ENCODE peak calls at places on chromosome 13, in five cellular contexts. One of them, this sample, is unnamed.
A peak's percentile ranks its signal among the peaks of the same experiment; 100 is the strongest.

GRCh38 chr13:44971656-44972595 is 17.3 kb downstream of the NUFIP1 start:
- DNase-seq in A549: no peak
- DNase-seq in stimulated activated CD4-positive, alpha-beta T cell treated with anti-CD3 and anti-CD28 coated beads, Interleukin-12 subunit alpha, Interleukin-12 subunit beta, amount 100 ng/mL, for 48 hours: no peak
- DNase-seq in cardiac muscle cell: no peak
- DNase-seq in ovary: no peak
- DNase-seq in this sample: no peak

GRCh38 chr13:108964601-108965000 is 335.2 kb downstream of the MYO16 start:
- DNase-seq in A549: no peak
- DNase-seq in cardiac muscle cell: no peak
- DNase-seq in ovary: no peak
- DNase-seq in stimulated activated CD4-positive, alpha-beta T cell treated with anti-CD3 and anti-CD28 coated beads, Interleukin-12 subunit alpha, Interleukin-12 subunit beta, amount 100 ng/mL, for 48 hours: no peak
- DNase-seq in this sample: no peak

GRCh38 chr13:72431981-72432617 is 295.3 kb downstream of the MZT1 start:
- DNase-seq in A549: no peak
- DNase-seq in ovary: no peak
- DNase-seq in cardiac muscle cell: no peak
- DNase-seq in stimulated activated CD4-positive, alpha-beta T cell treated with anti-CD3 and anti-CD28 coated beads, Interleukin-12 subunit alpha, Interleukin-12 subunit beta, amount 100 ng/mL, for 48 hours: no peak
- DNase-seq in this sample: no peak

GRCh38 chr13:33033361-33033812 is 17.2 kb downstream of the KL start:
- DNase-seq in ovary: no peak
- DNase-seq in A549: no peak
- DNase-seq in stimulated activated CD4-positive, alpha-beta T cell treated with anti-CD3 and anti-CD28 coated beads, Interleukin-12 subunit alpha, Interleukin-12 subunit beta, amount 100 ng/mL, for 48 hours: no peak
- DNase-seq in cardiac muscle cell: no peak
- DNase-seq in this sample: peak; percentile 68

GRCh38 chr13:101190337-101190736 is 226.0 kb downstream of the NALCN start:
- DNase-seq in cardiac muscle cell: peak; percentile 5
- DNase-seq in A549: no peak
- DNase-seq in stimulated activated CD4-positive, alpha-beta T cell treated with anti-CD3 and anti-CD28 coated beads, Interleukin-12 subunit alpha, Interleukin-12 subunit beta, amount 100 ng/mL, for 48 hours: no peak
- DNase-seq in ovary: no peak
- DNase-seq in this sample: no peak

GRCh38 chr13:42239644-42240043 is 32.3 kb upstream of the AKAP11 start:
- DNase-seq in cardiac muscle cell: no peak
- DNase-seq in A549: peak; percentile 12
- DNase-seq in ovary: no peak
- DNase-seq in stimulated activated CD4-positive, alpha-beta T cell treated with anti-CD3 and anti-CD28 coated beads, Interleukin-12 subunit alpha, Interleukin-12 subunit beta, amount 100 ng/mL, for 48 hours: no peak
- DNase-seq in this sample: no peak

GRCh38 chr13:24217601-24218281 is 57.2 kb downstream of the SPATA13 start:
- DNase-seq in cardiac muscle cell: peak; percentile 76
- DNase-seq in A549: peak; percentile 32
- DNase-seq in ovary: no peak
- DNase-seq in stimulated activated CD4-positive, alpha-beta T cell treated with anti-CD3 and anti-CD28 coated beads, Interleukin-12 subunit alpha, Interleukin-12 subunit beta, amount 100 ng/mL, for 48 hours: no peak
- DNase-seq in this sample: no peak

GRCh38 chr13:31588923-31589322 is 150.4 kb upstream of the RXFP2 start:
- DNase-seq in cardiac muscle cell: no peak
- DNase-seq in A549: no peak
- DNase-seq in ovary: no peak
- DNase-seq in stimulated activated CD4-positive, alpha-beta T cell treated with anti-CD3 and anti-CD28 coated beads, Interleukin-12 subunit alpha, Interleukin-12 subunit beta, amount 100 ng/mL, for 48 hours: no peak
- DNase-seq in this sample: no peak

This sample was measured in sigmoid colon.